ENCODE peak calls at places on chromosomes 16 and 17, in ten cellular contexts. One of them, this sample, is unnamed. For H3K27me3, the result is how much of the 10 kb centered on the place peaks cover.

GRCh38 chr16:84247844-84248243 is 8.0 kb upstream of the KCNG4 start:
- DNase-seq in NT2/D1: no peak
- DNase-seq in CD4-positive, CD25-positive, alpha-beta regulatory T cell: no peak
- DNase-seq in effector memory CD4-positive, alpha-beta T cell: no peak
- DNase-seq in body of pancreas: no peak
- DNase-seq in tibial artery: no peak
- DNase-seq in naive thymus-derived CD4-positive, alpha-beta T cell: no peak
- DNase-seq in neural progenitor cell: no peak
- DNase-seq in mammary epithelial cell: peak
- DNase-seq in PC-3: peak
- DNase-seq in this sample: no peak

GRCh38 chr17:41678907-41679739 is 9.6 kb upstream of the EIF1 start:
- DNase-seq in NT2/D1: no peak
- DNase-seq in CD4-positive, CD25-positive, alpha-beta regulatory T cell: peak
- DNase-seq in effector memory CD4-positive, alpha-beta T cell: peak
- DNase-seq in body of pancreas: no peak
- DNase-seq in tibial artery: no peak
- DNase-seq in naive thymus-derived CD4-positive, alpha-beta T cell: peak
- DNase-seq in neural progenitor cell: no peak
- DNase-seq in mammary epithelial cell: peak
- DNase-seq in PC-3: peak
- DNase-seq in this sample: peak

GRCh38 chr16:9683677-9684076 is 498.6 kb downstream of the GRIN2A start:
- DNase-seq in NT2/D1: no peak
- DNase-seq in CD4-positive, CD25-positive, alpha-beta regulatory T cell: no peak
- DNase-seq in effector memory CD4-positive, alpha-beta T cell: no peak
- DNase-seq in body of pancreas: no peak
- DNase-seq in tibial artery: no peak
- DNase-seq in naive thymus-derived CD4-positive, alpha-beta T cell: no peak
- DNase-seq in neural progenitor cell: no peak
- DNase-seq in mammary epithelial cell: no peak
- DNase-seq in PC-3: no peak
- DNase-seq in this sample: no peak

GRCh38 chr16:14562691-14563491 is 67.2 kb downstream of the PARN start:
- DNase-seq in NT2/D1: no peak
- DNase-seq in CD4-positive, CD25-positive, alpha-beta regulatory T cell: peak
- DNase-seq in effector memory CD4-positive, alpha-beta T cell: no peak
- DNase-seq in body of pancreas: peak
- DNase-seq in tibial artery: no peak
- DNase-seq in naive thymus-derived CD4-positive, alpha-beta T cell: no peak
- DNase-seq in neural progenitor cell: peak
- DNase-seq in mammary epithelial cell: peak
- DNase-seq in PC-3: no peak
- DNase-seq in this sample: no peak

GRCh38 chr17:39822051-39822450 is 42.1 kb downstream of the IKZF3 start:
- DNase-seq in NT2/D1: no peak
- DNase-seq in CD4-positive, CD25-positive, alpha-beta regulatory T cell: no peak
- DNase-seq in effector memory CD4-positive, alpha-beta T cell: no peak
- DNase-seq in body of pancreas: no peak
- DNase-seq in tibial artery: no peak
- DNase-seq in naive thymus-derived CD4-positive, alpha-beta T cell: no peak
- DNase-seq in neural progenitor cell: no peak
- DNase-seq in mammary epithelial cell: no peak
- DNase-seq in PC-3: no peak
- DNase-seq in this sample: no peak

GRCh38 chr17:27473748-27474609 is 17.7 kb downstream of the KSR1 start:
- DNase-seq in NT2/D1: no peak
- DNase-seq in CD4-positive, CD25-positive, alpha-beta regulatory T cell: peak
- DNase-seq in effector memory CD4-positive, alpha-beta T cell: peak
- DNase-seq in body of pancreas: peak
- DNase-seq in tibial artery: no peak
- DNase-seq in naive thymus-derived CD4-positive, alpha-beta T cell: peak
- DNase-seq in neural progenitor cell: no peak
- DNase-seq in mammary epithelial cell: no peak
- DNase-seq in PC-3: no peak
- DNase-seq in this sample: peak

GRCh38 chr17:75404739-75405364 is 626 bp downstream of the GRB2 start:
- DNase-seq in NT2/D1: no peak
- DNase-seq in CD4-positive, CD25-positive, alpha-beta regulatory T cell: peak
- DNase-seq in effector memory CD4-positive, alpha-beta T cell: no peak
- DNase-seq in body of pancreas: peak
- DNase-seq in tibial artery: peak
- DNase-seq in naive thymus-derived CD4-positive, alpha-beta T cell: peak
- DNase-seq in neural progenitor cell: peak
- DNase-seq in mammary epithelial cell: peak
- DNase-seq in PC-3: peak
- DNase-seq in this sample: peak

GRCh38 chr17:41651625-41652460 is 27.5 kb upstream of the KRT17 start:
- DNase-seq in NT2/D1: no peak
- DNase-seq in CD4-positive, CD25-positive, alpha-beta regulatory T cell: no peak
- DNase-seq in effector memory CD4-positive, alpha-beta T cell: no peak
- DNase-seq in body of pancreas: peak
- DNase-seq in tibial artery: peak
- DNase-seq in naive thymus-derived CD4-positive, alpha-beta T cell: no peak
- DNase-seq in neural progenitor cell: no peak
- DNase-seq in mammary epithelial cell: peak
- DNase-seq in PC-3: no peak
- DNase-seq in this sample: no peak

GRCh38 chr17:40303009-40303657 is 5.8 kb upstream of the RARA start:
- DNase-seq in NT2/D1: no peak
- DNase-seq in CD4-positive, CD25-positive, alpha-beta regulatory T cell: peak
- DNase-seq in effector memory CD4-positive, alpha-beta T cell: no peak
- DNase-seq in body of pancreas: peak
- DNase-seq in tibial artery: no peak
- DNase-seq in naive thymus-derived CD4-positive, alpha-beta T cell: peak
- DNase-seq in neural progenitor cell: peak
- DNase-seq in mammary epithelial cell: peak
- DNase-seq in PC-3: peak
- DNase-seq in this sample: no peak

GRCh38 chr17:79795795-79796569 is 895 bp downstream of the CBX8 start:
- DNase-seq in NT2/D1: no peak
- DNase-seq in CD4-positive, CD25-positive, alpha-beta regulatory T cell: no peak
- DNase-seq in effector memory CD4-positive, alpha-beta T cell: no peak
- DNase-seq in body of pancreas: no peak
- DNase-seq in tibial artery: no peak
- DNase-seq in naive thymus-derived CD4-positive, alpha-beta T cell: no peak
- DNase-seq in neural progenitor cell: peak
- DNase-seq in mammary epithelial cell: no peak
- DNase-seq in PC-3: no peak
- DNase-seq in this sample: no peak
- H3K27me3 ChIP-seq in NT2/D1: half or more
- H3K27me3 ChIP-seq in CD4-positive, CD25-positive, alpha-beta regulatory T cell: under half
- H3K27me3 ChIP-seq in effector memory CD4-positive, alpha-beta T cell: half or more
- H3K27me3 ChIP-seq in body of pancreas: under half
- H3K27me3 ChIP-seq in tibial artery: under half
- H3K27me3 ChIP-seq in naive thymus-derived CD4-positive, alpha-beta T cell: under half
- H3K27me3 ChIP-seq in neural progenitor cell: half or more
- H3K27me3 ChIP-seq in mammary epithelial cell: under half
- H3K27me3 ChIP-seq in PC-3: under half
- H3K27me3 ChIP-seq in this sample: under half

GRCh38 chr16:79175286-79176057 is 425.1 kb downstream of the MAF start:
- DNase-seq in NT2/D1: no peak
- DNase-seq in CD4-positive, CD25-positive, alpha-beta regulatory T cell: no peak
- DNase-seq in effector memory CD4-positive, alpha-beta T cell: no peak
- DNase-seq in body of pancreas: no peak
- DNase-seq in tibial artery: no peak
- DNase-seq in naive thymus-derived CD4-positive, alpha-beta T cell: no peak
- DNase-seq in neural progenitor cell: no peak
- DNase-seq in mammary epithelial cell: no peak
- DNase-seq in PC-3: no peak
- DNase-seq in this sample: no peak

GRCh38 chr16:79173101-79173500 is 427.4 kb downstream of the MAF start:
- DNase-seq in NT2/D1: no peak
- DNase-seq in CD4-positive, CD25-positive, alpha-beta regulatory T cell: no peak
- DNase-seq in effector memory CD4-positive, alpha-beta T cell: no peak
- DNase-seq in body of pancreas: no peak
- DNase-seq in tibial artery: no peak
- DNase-seq in naive thymus-derived CD4-positive, alpha-beta T cell: no peak
- DNase-seq in neural progenitor cell: no peak
- DNase-seq in mammary epithelial cell: no peak
- DNase-seq in PC-3: no peak
- DNase-seq in this sample: no peak

GRCh38 chr16:79173910-79174309 is 426.6 kb downstream of the MAF start:
- DNase-seq in NT2/D1: no peak
- DNase-seq in CD4-positive, CD25-positive, alpha-beta regulatory T cell: no peak
- DNase-seq in effector memory CD4-positive, alpha-beta T cell: no peak
- DNase-seq in body of pancreas: no peak
- DNase-seq in tibial artery: no peak
- DNase-seq in naive thymus-derived CD4-positive, alpha-beta T cell: no peak
- DNase-seq in neural progenitor cell: no peak
- DNase-seq in mammary epithelial cell: no peak
- DNase-seq in PC-3: no peak
- DNase-seq in this sample: no peak

GRCh38 chr16:79181419-79181818 is 419.1 kb downstream of the MAF start:
- DNase-seq in NT2/D1: no peak
- DNase-seq in CD4-positive, CD25-positive, alpha-beta regulatory T cell: no peak
- DNase-seq in effector memory CD4-positive, alpha-beta T cell: no peak
- DNase-seq in body of pancreas: no peak
- DNase-seq in tibial artery: no peak
- DNase-seq in naive thymus-derived CD4-positive, alpha-beta T cell: no peak
- DNase-seq in neural progenitor cell: no peak
- DNase-seq in mammary epithelial cell: no peak
- DNase-seq in PC-3: no peak
- DNase-seq in this sample: no peak

DNA sequence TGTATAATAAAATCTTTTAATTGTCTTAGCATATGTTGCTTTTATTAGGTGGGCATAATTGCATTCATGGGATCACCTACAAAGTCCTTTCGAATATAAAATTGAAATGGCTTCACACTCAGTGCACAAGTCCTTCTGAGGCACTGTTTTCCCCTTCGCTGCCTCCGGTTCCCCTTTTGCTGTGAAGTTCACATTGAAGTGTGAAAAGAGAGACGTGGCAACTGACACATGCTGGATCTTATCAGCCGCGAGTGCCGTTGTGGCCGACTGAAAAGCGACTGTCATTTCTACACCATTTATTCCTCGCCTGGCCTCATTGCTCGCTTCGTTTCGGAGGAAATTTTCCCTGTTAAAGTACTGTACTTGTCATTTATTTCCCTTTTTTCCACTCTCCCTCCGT is 423.6 kb downstream of the MAF start:
- DNase-seq in NT2/D1: no peak
- DNase-seq in CD4-positive, CD25-positive, alpha-beta regulatory T cell: no peak
- DNase-seq in effector memory CD4-positive, alpha-beta T cell: no peak
- DNase-seq in body of pancreas: no peak
- DNase-seq in tibial artery: no peak
- DNase-seq in naive thymus-derived CD4-positive, alpha-beta T cell: no peak
- DNase-seq in neural progenitor cell: no peak
- DNase-seq in mammary epithelial cell: no peak
- DNase-seq in PC-3: no peak
- DNase-seq in this sample: no peak
- H3K27me3 ChIP-seq in NT2/D1: under half
- H3K27me3 ChIP-seq in CD4-positive, CD25-positive, alpha-beta regulatory T cell: under half
- H3K27me3 ChIP-seq in effector memory CD4-positive, alpha-beta T cell: under half
- H3K27me3 ChIP-seq in body of pancreas: under half
- H3K27me3 ChIP-seq in tibial artery: under half
- H3K27me3 ChIP-seq in naive thymus-derived CD4-positive, alpha-beta T cell: under half
- H3K27me3 ChIP-seq in neural progenitor cell: under half
- H3K27me3 ChIP-seq in mammary epithelial cell: under half
- H3K27me3 ChIP-seq in PC-3: under half
- H3K27me3 ChIP-seq in this sample: under half

DNA sequence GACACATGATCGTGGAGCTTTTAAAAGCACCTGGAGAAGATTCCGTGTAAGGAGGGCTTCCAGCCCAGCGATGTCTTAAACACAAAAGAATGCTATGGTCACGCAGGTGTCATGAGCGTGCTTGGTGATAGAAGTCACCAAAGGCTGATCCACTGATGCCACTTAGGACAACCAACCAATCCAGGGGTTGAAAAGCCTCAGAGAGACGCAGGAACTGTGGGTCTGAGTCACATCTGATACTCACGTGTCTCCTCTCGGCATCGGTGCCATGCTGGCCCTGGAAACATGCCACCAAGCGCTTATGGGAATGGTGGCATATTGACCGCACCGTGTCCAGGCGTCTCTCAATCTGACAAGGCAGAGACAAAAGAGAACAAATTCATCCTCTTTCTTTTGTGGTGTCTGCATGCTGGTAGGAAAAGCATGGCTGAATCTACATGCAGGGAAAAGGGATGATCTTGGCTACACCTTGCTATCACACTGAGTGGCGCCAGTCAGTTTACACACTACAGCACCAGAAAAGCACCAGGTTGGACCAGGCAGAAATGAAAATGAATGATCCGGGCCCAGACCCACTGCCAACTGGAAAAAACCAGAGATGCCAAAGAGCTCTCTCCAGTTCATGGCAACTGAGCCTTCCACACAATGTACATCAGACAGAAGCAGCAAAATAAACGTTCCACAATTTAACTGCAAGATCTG is 38.0 kb downstream of the ARHGAP17 start:
- DNase-seq in NT2/D1: no peak
- DNase-seq in CD4-positive, CD25-positive, alpha-beta regulatory T cell: no peak
- DNase-seq in effector memory CD4-positive, alpha-beta T cell: no peak
- DNase-seq in body of pancreas: no peak
- DNase-seq in tibial artery: no peak
- DNase-seq in naive thymus-derived CD4-positive, alpha-beta T cell: no peak
- DNase-seq in neural progenitor cell: no peak
- DNase-seq in mammary epithelial cell: no peak
- DNase-seq in PC-3: no peak
- DNase-seq in this sample: no peak
- H3K27me3 ChIP-seq in NT2/D1: under half
- H3K27me3 ChIP-seq in CD4-positive, CD25-positive, alpha-beta regulatory T cell: under half
- H3K27me3 ChIP-seq in effector memory CD4-positive, alpha-beta T cell: under half
- H3K27me3 ChIP-seq in body of pancreas: under half
- H3K27me3 ChIP-seq in tibial artery: under half
- H3K27me3 ChIP-seq in naive thymus-derived CD4-positive, alpha-beta T cell: under half
- H3K27me3 ChIP-seq in neural progenitor cell: under half
- H3K27me3 ChIP-seq in mammary epithelial cell: under half
- H3K27me3 ChIP-seq in PC-3: under half
- H3K27me3 ChIP-seq in this sample: under half

GRCh38 chr17:14307560-14308024 is 6.7 kb downstream of the HS3ST3B1 start:
- DNase-seq in NT2/D1: no peak
- DNase-seq in CD4-positive, CD25-positive, alpha-beta regulatory T cell: peak
- DNase-seq in effector memory CD4-positive, alpha-beta T cell: no peak
- DNase-seq in body of pancreas: no peak
- DNase-seq in tibial artery: no peak
- DNase-seq in naive thymus-derived CD4-positive, alpha-beta T cell: no peak
- DNase-seq in neural progenitor cell: no peak
- DNase-seq in mammary epithelial cell: peak
- DNase-seq in PC-3: no peak
- DNase-seq in this sample: no peak
- H3K27me3 ChIP-seq in NT2/D1: under half
- H3K27me3 ChIP-seq in CD4-positive, CD25-positive, alpha-beta regulatory T cell: under half
- H3K27me3 ChIP-seq in effector memory CD4-positive, alpha-beta T cell: under half
- H3K27me3 ChIP-seq in body of pancreas: under half
- H3K27me3 ChIP-seq in tibial artery: under half
- H3K27me3 ChIP-seq in naive thymus-derived CD4-positive, alpha-beta T cell: under half
- H3K27me3 ChIP-seq in neural progenitor cell: half or more
- H3K27me3 ChIP-seq in mammary epithelial cell: under half
- H3K27me3 ChIP-seq in PC-3: half or more
- H3K27me3 ChIP-seq in this sample: under half